ENCODE peak calls at places on chromosomes 16 and 17, in five cellular contexts. J, S, D, P and R are unnamed samples.

GRCh38 chr16:3171855-3172593 is 16.0 kb upstream of the OR1F1 start:
- DNase-seq in J (peak), S (peak), D (no peak), P (peak), R (no peak)

GRCh38 chr17:48054238-48055185 is 6.4 kb downstream of the NFE2L1 start:
- DNase-seq in J (peak), S (peak), D (peak), P (peak), R (peak)

GRCh38 chr16:17171250-17172143 is 299.3 kb downstream of the XYLT1 start:
- DNase-seq in J (no peak), S (no peak), D (no peak), P (no peak), R (no peak)

GRCh38 chr16:75333770-75334169 is 82.3 kb upstream of the BCAR1 start:
- DNase-seq in J (no peak), S (no peak), D (no peak), P (no peak), R (no peak)

GRCh38 chr16:11570796-11571195 is 15.9 kb downstream of the LITAF start:
- DNase-seq in J (no peak), S (no peak), D (peak), P (no peak), R (no peak)

GRCh38 chr17:39568710-39569109 is 39.0 kb downstream of the NEUROD2 start:
- DNase-seq in J (no peak), S (no peak), D (no peak), P (no peak), R (no peak)

GRCh38 chr17:58611331-58611730 is 80.5 kb downstream of the TEX14 start:
- DNase-seq in J (no peak), S (no peak), D (no peak), P (no peak), R (no peak)

GRCh38 chr17:29583324-29584248 is 5.9 kb downstream of the GIT1 start:
- DNase-seq in J (no peak), S (no peak), D (peak), P (peak), R (no peak)

GRCh38 chr17:74972107-74972972 is at the start of gene HID1:
- DNase-seq in J (no peak), S (no peak), D (peak), P (peak), R (peak)

GRCh38 chr17:27569884-27570577 is 61.0 kb upstream of the LGALS9 start:
- DNase-seq in J (no peak), S (no peak), D (no peak), P (no peak), R (no peak)

DNA sequence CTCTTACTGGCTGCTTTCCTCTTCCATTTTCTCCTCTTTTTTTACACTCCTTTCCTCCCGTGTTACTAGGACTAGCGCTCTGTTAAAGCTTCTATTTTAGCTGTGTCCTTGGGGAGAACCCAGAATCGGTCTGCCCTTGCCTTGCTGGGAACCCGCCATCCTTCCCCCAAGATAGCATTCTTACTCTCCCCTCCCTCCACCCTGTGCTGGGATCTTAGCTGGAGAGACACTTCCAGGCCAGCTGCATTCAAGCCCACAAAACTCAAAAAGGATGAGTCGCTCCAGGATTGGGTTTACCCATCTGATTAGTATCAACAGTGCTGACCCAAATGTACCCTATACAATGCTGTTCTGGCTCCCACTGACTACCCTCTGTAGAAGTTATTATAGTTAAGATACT is 200.5 kb upstream of the ASIC2 start:
- DNase-seq in J (no peak), S (no peak), D (no peak), P (no peak), R (no peak)
- TF ChIP-seq CTCF in J (no peak), S (no peak), D (no peak), P (no peak), R (no peak)

GRCh38 chr17:67379251-67379630 is 2.2 kb downstream of the PITPNC1 start:
- DNase-seq in J (no peak), S (no peak), D (no peak), P (no peak), R (no peak)

GRCh38 chr17:67378444-67379250 is 1.6 kb downstream of the PITPNC1 start:
- DNase-seq in J (peak), S (peak), D (peak), P (peak), R (peak)

GRCh38 chr17:67376892-67377726 is at the start of gene PITPNC1:
- DNase-seq in J (peak), S (peak), D (peak), P (peak), R (peak)

GRCh38 chr17:67376509-67376891 is 581 bp upstream of the PITPNC1 start:
- DNase-seq in J (peak), S (peak), D (no peak), P (no peak), R (no peak)

DNA sequence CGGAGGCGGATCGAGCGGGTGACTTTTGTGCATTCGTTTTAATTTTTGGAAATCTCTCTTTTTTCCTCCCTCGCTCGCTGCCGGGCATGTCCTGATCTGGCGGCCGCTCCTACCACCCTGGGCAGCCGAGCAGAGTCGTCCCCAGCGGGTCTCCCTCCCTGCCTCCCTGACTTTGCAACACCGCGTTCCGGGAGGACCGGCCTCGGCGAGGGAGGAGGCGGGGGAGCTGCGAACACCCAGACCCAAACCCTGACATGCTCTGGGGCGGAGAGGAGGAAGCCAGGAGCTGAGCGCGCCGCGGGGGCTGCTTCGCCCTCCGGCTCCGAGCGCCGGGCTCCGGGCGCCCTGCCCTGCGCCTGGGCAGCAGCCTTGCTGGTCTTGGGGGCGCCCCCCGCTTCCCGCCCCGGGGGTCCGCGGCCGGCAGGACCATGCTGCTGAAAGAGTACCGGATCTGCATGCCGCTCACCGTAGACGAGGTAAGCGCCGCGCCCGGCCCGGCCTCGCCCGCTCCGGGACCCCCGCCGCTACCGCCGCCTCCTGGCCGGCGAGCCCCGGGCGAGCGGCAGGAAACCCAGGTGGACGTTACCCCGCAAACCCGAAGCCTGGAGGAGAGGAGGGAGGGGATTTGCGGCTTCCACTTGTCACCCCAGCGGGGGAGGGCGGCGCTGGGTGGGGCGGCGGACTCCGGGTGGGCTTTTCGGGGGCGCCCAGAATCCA is 804 bp downstream of the PITPNC1 start:
- DNase-seq in J (no peak), S (peak), D (peak), P (peak), R (peak)
- TF ChIP-seq CTCF in J (peak), S (peak), D (peak), P (peak), R (peak)

DNA sequence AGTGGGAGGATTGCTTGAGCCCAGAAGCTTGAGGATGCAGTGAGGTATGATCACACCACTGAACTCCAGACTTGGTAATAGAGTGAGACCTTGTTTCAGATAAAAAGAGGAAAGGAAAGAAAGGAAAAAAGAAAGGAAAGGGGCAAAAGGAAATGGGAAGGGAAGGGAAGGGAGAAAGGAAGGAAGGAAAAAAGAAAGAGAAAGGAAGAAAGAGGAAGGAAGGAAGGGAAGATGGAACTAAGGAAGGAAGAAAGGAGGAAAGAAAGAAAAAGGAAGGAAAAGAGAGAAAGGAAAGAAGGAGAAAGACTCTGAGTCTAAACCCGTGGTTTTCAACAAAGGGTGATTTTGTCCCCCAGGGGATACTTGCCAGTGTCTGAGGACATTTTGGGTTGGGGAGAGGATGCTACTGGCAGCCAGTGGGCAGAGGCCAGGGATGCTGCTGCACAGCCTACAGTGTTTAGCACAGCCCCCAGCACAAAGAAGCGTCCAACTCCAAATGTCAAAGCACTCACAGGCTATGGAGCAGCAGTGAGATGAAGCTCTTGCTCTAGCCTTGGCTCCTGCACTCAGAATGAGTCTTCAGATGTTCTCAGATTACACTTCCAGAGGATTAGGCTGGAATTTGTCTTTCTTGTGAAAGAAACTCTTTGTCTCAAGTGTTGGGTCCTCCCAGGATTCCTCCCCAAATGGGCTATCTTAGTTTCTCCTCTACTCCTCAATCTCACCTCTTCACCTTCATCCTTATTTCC is 64.2 kb downstream of the BMERB1 start:
- DNase-seq in J (peak), S (peak), D (no peak), P (no peak), R (no peak)
- TF ChIP-seq CTCF in J (no peak), S (no peak), D (no peak), P (no peak), R (no peak)

GRCh38 chr16:77782694-77783093 is 5.7 kb upstream of the VAT1L start:
- DNase-seq in J (no peak), S (peak), D (no peak), P (no peak), R (no peak)
- TF ChIP-seq CTCF in J (peak), S (peak), D (peak), P (peak), R (peak)

DNA sequence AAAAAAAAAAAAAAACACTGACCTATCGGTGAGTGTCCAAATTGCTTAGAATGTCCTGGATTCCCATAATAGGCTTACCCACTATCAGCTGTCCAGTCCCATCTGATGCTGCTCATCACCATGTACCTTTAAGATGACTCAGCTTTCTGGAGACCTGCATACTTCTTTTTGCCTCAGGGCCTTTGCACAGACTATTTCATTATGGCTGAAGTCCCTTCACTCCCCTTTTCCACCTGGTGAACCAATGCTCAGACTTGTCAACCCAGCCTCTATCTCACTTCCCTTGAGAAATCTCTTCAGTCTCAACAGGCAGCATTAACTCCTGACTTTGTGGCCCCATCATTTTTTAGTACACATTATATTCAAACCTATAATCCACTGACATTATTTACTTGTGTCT is 29.7 kb upstream of the NUDT7 start:
- DNase-seq in J (no peak), S (no peak), D (no peak), P (no peak), R (no peak)
- TF ChIP-seq CTCF in J (no peak), S (no peak), D (no peak), P (no peak), R (no peak)

DNA sequence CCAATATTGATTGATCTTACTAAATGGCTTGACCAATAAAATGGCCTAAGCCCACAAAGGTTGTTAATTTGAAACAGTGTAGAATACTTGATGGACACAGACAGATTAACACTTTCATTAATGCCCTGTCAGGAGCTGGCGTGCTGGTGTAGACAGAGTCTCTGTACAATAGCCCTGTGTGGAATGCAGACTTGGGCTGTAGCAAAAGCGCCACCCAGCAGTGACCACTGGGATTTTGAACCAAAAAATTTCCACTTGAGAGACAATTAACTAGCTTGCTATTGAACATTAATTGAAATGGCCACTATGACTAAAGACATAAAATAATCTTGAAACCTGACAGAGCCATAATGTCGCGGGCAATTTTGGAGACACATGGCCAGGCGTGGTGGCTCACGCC is 19.7 kb upstream of the GUCY2D start:
- DNase-seq in J (peak), S (peak), D (no peak), P (no peak), R (no peak)
- TF ChIP-seq CTCF in J (peak), S (peak), D (no peak), P (peak), R (peak)

DNA sequence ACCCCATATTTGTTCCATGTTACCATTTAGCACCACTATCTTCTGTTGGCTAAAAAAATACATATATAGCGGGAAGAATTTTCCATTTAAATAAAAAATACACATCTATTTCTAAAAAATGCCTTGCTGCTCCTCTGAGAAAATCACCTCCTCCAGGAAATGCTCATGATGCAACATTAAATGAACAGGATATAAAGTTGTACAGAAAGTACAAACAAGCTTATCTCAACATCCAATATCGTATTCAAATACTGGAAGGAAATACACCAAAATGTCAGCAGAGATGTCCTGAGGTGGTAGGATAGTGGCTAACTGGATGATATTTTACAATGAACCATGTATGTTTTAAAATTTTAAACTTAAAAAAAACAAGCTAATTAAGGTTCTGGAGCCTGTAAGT is 21.3 kb downstream of the GNA13 start:
- DNase-seq in J (no peak), S (no peak), D (no peak), P (no peak), R (no peak)
- TF ChIP-seq CTCF in J (no peak), S (no peak), D (no peak), P (no peak), R (no peak)

DNA sequence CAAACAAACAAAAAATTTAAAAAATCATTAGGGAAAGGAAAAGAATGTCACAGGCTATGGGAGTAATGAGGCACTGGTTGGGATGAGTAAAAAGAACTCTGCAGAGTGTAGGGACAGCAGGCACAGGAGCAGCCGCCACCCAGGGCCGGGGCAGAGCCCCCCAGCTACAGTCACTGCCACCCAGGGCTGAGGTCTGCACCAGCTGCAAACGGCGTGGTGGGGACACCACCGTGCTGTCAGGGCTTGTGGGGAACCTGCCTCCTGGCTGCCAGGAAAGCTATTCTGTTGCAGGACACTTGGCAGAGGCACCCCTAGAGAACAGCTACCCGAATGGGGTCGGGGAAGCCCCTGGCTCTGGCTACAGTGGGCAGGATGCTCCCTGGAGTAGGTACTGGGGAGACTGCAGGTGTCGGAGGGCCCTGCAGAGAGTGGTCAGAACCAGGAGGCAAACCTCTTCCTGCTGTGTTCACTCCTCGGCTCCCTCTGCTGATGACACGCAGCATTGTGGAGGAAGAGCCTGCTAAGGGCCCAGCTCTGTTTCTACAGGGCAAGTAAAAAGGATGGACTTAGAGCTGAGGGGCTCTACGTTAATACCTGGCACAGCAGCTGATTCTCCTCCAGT is 32.3 kb upstream of the CAPN15 start:
- DNase-seq in J (peak), S (peak), D (no peak), P (no peak), R (no peak)
- TF ChIP-seq CTCF in J (peak), S (peak), D (peak), P (peak), R (peak)

DNA sequence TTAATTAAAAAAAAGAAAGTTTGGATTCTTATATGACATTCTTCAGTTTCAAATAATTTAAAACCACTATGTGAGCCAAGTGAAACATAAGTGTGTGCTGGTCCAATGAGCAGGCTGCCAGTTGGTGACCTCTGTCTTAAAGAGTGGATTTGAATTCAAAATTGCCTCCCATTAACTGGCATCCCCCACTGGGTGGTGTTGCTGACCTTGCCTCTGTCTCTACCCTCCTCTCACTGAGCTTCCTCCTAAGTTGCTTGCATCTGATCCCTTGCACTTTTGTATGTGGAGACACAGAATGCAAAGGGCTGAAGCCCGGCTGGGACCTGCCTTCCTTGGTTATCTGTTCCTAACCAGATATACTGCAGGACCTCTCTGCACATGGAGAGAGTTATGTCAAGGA is 160.6 kb downstream of the CYLD start:
- DNase-seq in J (no peak), S (no peak), D (no peak), P (no peak), R (no peak)
- TF ChIP-seq CTCF in J (no peak), S (no peak), D (no peak), P (no peak), R (no peak)